ENCODE peak calls at places on chromosomes 4 and X, in four cellular contexts. H, B, T and Y are unnamed samples.

GRCh38 chrX:149830192-149830873 is 48.6 kb downstream of the MAGEA9 start:
- DNase-seq in T (no peak), B (no peak), H (peak; percentile 9), Y (no peak)

GRCh38 chr4:90099795-90100194 is 27.4 kb upstream of the CCSER1 start:
- DNase-seq in H (no peak), B (no peak), T (no peak), Y (no peak)

GRCh38 chrX:10722804-10723364 is 102.5 kb upstream of the MID1 start:
- DNase-seq in H (peak; percentile 0), B (no peak), T (no peak), Y (no peak)

GRCh38 chr4:17115546-17115945 is 217.1 kb upstream of the LDB2 start:
- DNase-seq in B (no peak), T (no peak), H (no peak), Y (no peak)

GRCh38 chrX:40420899-40421729 is 159.7 kb upstream of the ATP6AP2 start:
- DNase-seq in B (no peak), T (no peak), H (no peak), Y (no peak)

GRCh38 chrX:149392896-149393295 is 112.2 kb downstream of the IDS start:
- DNase-seq in B (peak; percentile 4), H (no peak), T (no peak), Y (no peak)

GRCh38 chrX:70454441-70455365 is 10.1 kb downstream of the DLG3 start:
- DNase-seq in H (peak; percentile 64), T (no peak), B (peak; percentile 88), Y (peak; percentile 93)

GRCh38 chrX:37976153-37976552 is 30.2 kb upstream of the SYTL5 start:
- DNase-seq in B (no peak), H (no peak), T (no peak), Y (no peak)

GRCh38 chr4:122796801-122797404 is 29.7 kb upstream of the FGF2 start:
- DNase-seq in B (no peak), T (no peak), H (no peak), Y (no peak)

GRCh38 chr4:128427832-128428366 is 140.3 kb upstream of the PGRMC2 start:
- DNase-seq in T (no peak), B (no peak), H (no peak), Y (peak; percentile 18)

GRCh38 chr4:106266201-106266600 is 49.8 kb downstream of the TBCK start:
- DNase-seq in T (no peak), B (no peak), H (no peak), Y (no peak)

GRCh38 chrX:118272237-118272636 is 73.7 kb upstream of the WDR44 start:
- DNase-seq in T (no peak), H (no peak), B (no peak), Y (no peak)

GRCh38 chrX:68532828-68533227 is 34.0 kb downstream of the YIPF6 start:
- DNase-seq in H (no peak), B (no peak), T (no peak), Y (no peak)

GRCh38 chrX:30702736-30703135 is 49.5 kb downstream of the GK start:
- DNase-seq in B (no peak), T (no peak), H (no peak), Y (no peak)

GRCh38 chrX:150933945-150934350 is 35.5 kb upstream of the CD99L2 start:
- DNase-seq in H (no peak), T (no peak), B (no peak), Y (no peak)

GRCh38 chrX:41779058-41779564 is 55.1 kb downstream of the GPR82 start:
- DNase-seq in B (peak; percentile 9), H (no peak), T (no peak), Y (no peak)

GRCh38 chr4:10101559-10102192 is 14.9 kb downstream of the WDR1 start:
- DNase-seq in B (no peak), T (no peak), H (no peak), Y (no peak)

GRCh38 chr4:170687751-170688150 is 598.0 kb upstream of the AADAT start:
- DNase-seq in T (no peak), H (no peak), B (no peak), Y (no peak)

GRCh38 chr4:188767496-188767895 is 628.3 kb downstream of the TRIML1 start:
- DNase-seq in T (no peak), H (no peak), B (no peak), Y (no peak)

GRCh38 chr4:185143596-185143969 is 517 bp downstream of the SLC25A4 start:
- DNase-seq in B (no peak), T (no peak), H (no peak), Y (no peak)

GRCh38 chrX:74534569-74535038 is 79.8 kb downstream of the RLIM start:
- DNase-seq in B (no peak), H (no peak), T (no peak), Y (no peak)

GRCh38 chr4:76240236-76240635 is 11.3 kb upstream of the FAM47E start:
- DNase-seq in H (no peak), T (no peak), B (no peak), Y (no peak)

GRCh38 chr4:17109126-17109525 is 210.7 kb upstream of the LDB2 start:
- DNase-seq in H (no peak), T (no peak), B (no peak), Y (no peak)

GRCh38 chr4:15414601-15415091 is 13.2 kb upstream of the C1QTNF7 start:
- DNase-seq in T (no peak), H (no peak), B (no peak), Y (no peak)

GRCh38 chrX:39149761-39150160 is 348.5 kb downstream of the MID1IP1 start:
- DNase-seq in B (peak; percentile 22), H (peak; percentile 18), T (peak; percentile 93), Y (peak; percentile 20)

GRCh38 chr4:107592518-107592917 is 127.5 kb downstream of the PAPSS1 start:
- DNase-seq in B (no peak), H (no peak), T (no peak), Y (no peak)